ENCODE peak calls at places on chromosomes 5 and 9, in five cellular contexts. One of them, this sample, is unnamed.

GRCh38 chr5:38305148-38305547 is 46.8 kb downstream of the EGFLAM start:
- DNase-seq in Ammon's horn: no peak
- DNase-seq in stimulated activated CD4-positive, alpha-beta T cell treated with anti-CD3 and anti-CD28 coated beads, Interleukin-4, amount 100 ng/mL, for 4 hours: no peak
- DNase-seq in AG10803: no peak
- DNase-seq in left ventricle myocardium inferior: no peak
- DNase-seq in this sample: no peak

GRCh38 chr9:77575785-77576184 is 72.3 kb downstream of the GNA14 start:
- DNase-seq in Ammon's horn: no peak
- DNase-seq in stimulated activated CD4-positive, alpha-beta T cell treated with anti-CD3 and anti-CD28 coated beads, Interleukin-4, amount 100 ng/mL, for 4 hours: no peak
- DNase-seq in AG10803: no peak
- DNase-seq in left ventricle myocardium inferior: no peak
- DNase-seq in this sample: peak; percentile 51

GRCh38 chr5:73596705-73597328 is 29.2 kb upstream of the ARHGEF28 start:
- DNase-seq in Ammon's horn: peak; percentile 7
- DNase-seq in stimulated activated CD4-positive, alpha-beta T cell treated with anti-CD3 and anti-CD28 coated beads, Interleukin-4, amount 100 ng/mL, for 4 hours: no peak
- DNase-seq in AG10803: no peak
- DNase-seq in left ventricle myocardium inferior: no peak
- DNase-seq in this sample: peak; percentile 22

GRCh38 chr9:115058175-115058574 is 59.8 kb downstream of the TNC start:
- DNase-seq in Ammon's horn: no peak
- DNase-seq in stimulated activated CD4-positive, alpha-beta T cell treated with anti-CD3 and anti-CD28 coated beads, Interleukin-4, amount 100 ng/mL, for 4 hours: no peak
- DNase-seq in AG10803: no peak
- DNase-seq in left ventricle myocardium inferior: no peak
- DNase-seq in this sample: no peak

GRCh38 chr9:35116539-35116897 is 856 bp upstream of the ATOSB start:
- DNase-seq in Ammon's horn: no peak
- DNase-seq in stimulated activated CD4-positive, alpha-beta T cell treated with anti-CD3 and anti-CD28 coated beads, Interleukin-4, amount 100 ng/mL, for 4 hours: no peak
- DNase-seq in AG10803: no peak
- DNase-seq in left ventricle myocardium inferior: no peak
- DNase-seq in this sample: no peak

GRCh38 chr5:178365501-178366440 is 133.2 kb upstream of the PHYKPL start:
- DNase-seq in Ammon's horn: no peak
- DNase-seq in stimulated activated CD4-positive, alpha-beta T cell treated with anti-CD3 and anti-CD28 coated beads, Interleukin-4, amount 100 ng/mL, for 4 hours: no peak
- DNase-seq in AG10803: no peak
- DNase-seq in left ventricle myocardium inferior: no peak
- DNase-seq in this sample: no peak

GRCh38 chr9:94675008-94675841 is 35.9 kb upstream of the FBP1 start:
- DNase-seq in Ammon's horn: no peak
- DNase-seq in stimulated activated CD4-positive, alpha-beta T cell treated with anti-CD3 and anti-CD28 coated beads, Interleukin-4, amount 100 ng/mL, for 4 hours: no peak
- DNase-seq in AG10803: peak; percentile 95
- DNase-seq in left ventricle myocardium inferior: no peak
- DNase-seq in this sample: peak; percentile 74

GRCh38 chr9:94623253-94623652 is 16.1 kb downstream of the FBP1 start:
- DNase-seq in Ammon's horn: no peak
- DNase-seq in stimulated activated CD4-positive, alpha-beta T cell treated with anti-CD3 and anti-CD28 coated beads, Interleukin-4, amount 100 ng/mL, for 4 hours: no peak
- DNase-seq in AG10803: peak; percentile 16
- DNase-seq in left ventricle myocardium inferior: no peak
- DNase-seq in this sample: peak; percentile 32

GRCh38 chr5:72209515-72210115 is 102.3 kb downstream of the MAP1B start:
- DNase-seq in Ammon's horn: peak; percentile 57
- DNase-seq in stimulated activated CD4-positive, alpha-beta T cell treated with anti-CD3 and anti-CD28 coated beads, Interleukin-4, amount 100 ng/mL, for 4 hours: no peak
- DNase-seq in AG10803: peak; percentile 27
- DNase-seq in left ventricle myocardium inferior: no peak
- DNase-seq in this sample: no peak

GRCh38 chr5:35938518-35939227 is at the start of gene CAPSL:
- DNase-seq in Ammon's horn: peak; percentile 74
- DNase-seq in stimulated activated CD4-positive, alpha-beta T cell treated with anti-CD3 and anti-CD28 coated beads, Interleukin-4, amount 100 ng/mL, for 4 hours: no peak
- DNase-seq in AG10803: peak; percentile 61
- DNase-seq in left ventricle myocardium inferior: no peak
- DNase-seq in this sample: peak; percentile 54

GRCh38 chr9:85427749-85428148 is 314.0 kb downstream of the AGTPBP1 start:
- DNase-seq in Ammon's horn: no peak
- DNase-seq in stimulated activated CD4-positive, alpha-beta T cell treated with anti-CD3 and anti-CD28 coated beads, Interleukin-4, amount 100 ng/mL, for 4 hours: no peak
- DNase-seq in AG10803: no peak
- DNase-seq in left ventricle myocardium inferior: no peak
- DNase-seq in this sample: no peak

GRCh38 chr5:100448250-100448649 is 86.9 kb upstream of the FAM174A start:
- DNase-seq in Ammon's horn: peak; percentile 8
- DNase-seq in stimulated activated CD4-positive, alpha-beta T cell treated with anti-CD3 and anti-CD28 coated beads, Interleukin-4, amount 100 ng/mL, for 4 hours: no peak
- DNase-seq in AG10803: no peak
- DNase-seq in left ventricle myocardium inferior: no peak
- DNase-seq in this sample: no peak

GRCh38 chr9:91176426-91176825 is 185.3 kb downstream of the AUH start:
- DNase-seq in Ammon's horn: no peak
- DNase-seq in stimulated activated CD4-positive, alpha-beta T cell treated with anti-CD3 and anti-CD28 coated beads, Interleukin-4, amount 100 ng/mL, for 4 hours: no peak
- DNase-seq in AG10803: no peak
- DNase-seq in left ventricle myocardium inferior: no peak
- DNase-seq in this sample: no peak

GRCh38 chr5:10400411-10400810 is 41.3 kb upstream of the ROPN1L start:
- DNase-seq in Ammon's horn: peak; percentile 46
- DNase-seq in stimulated activated CD4-positive, alpha-beta T cell treated with anti-CD3 and anti-CD28 coated beads, Interleukin-4, amount 100 ng/mL, for 4 hours: no peak
- DNase-seq in AG10803: no peak
- DNase-seq in left ventricle myocardium inferior: no peak
- DNase-seq in this sample: no peak

GRCh38 chr5:116379306-116379705 is 195.3 kb downstream of the SEMA6A start:
- DNase-seq in Ammon's horn: no peak
- DNase-seq in stimulated activated CD4-positive, alpha-beta T cell treated with anti-CD3 and anti-CD28 coated beads, Interleukin-4, amount 100 ng/mL, for 4 hours: no peak
- DNase-seq in AG10803: no peak
- DNase-seq in left ventricle myocardium inferior: no peak
- DNase-seq in this sample: no peak

GRCh38 chr5:16926417-16926816 is 9.7 kb downstream of the MYO10 start:
- DNase-seq in Ammon's horn: no peak
- DNase-seq in stimulated activated CD4-positive, alpha-beta T cell treated with anti-CD3 and anti-CD28 coated beads, Interleukin-4, amount 100 ng/mL, for 4 hours: no peak
- DNase-seq in AG10803: no peak
- DNase-seq in left ventricle myocardium inferior: no peak
- DNase-seq in this sample: no peak

GRCh38 chr9:18438300-18438925 is 35.5 kb upstream of the ADAMTSL1 start:
- DNase-seq in Ammon's horn: peak; percentile 62
- DNase-seq in stimulated activated CD4-positive, alpha-beta T cell treated with anti-CD3 and anti-CD28 coated beads, Interleukin-4, amount 100 ng/mL, for 4 hours: no peak
- DNase-seq in AG10803: no peak
- DNase-seq in left ventricle myocardium inferior: peak; percentile 38
- DNase-seq in this sample: peak; percentile 80

GRCh38 chr9:92724528-92725265 is 39.9 kb downstream of the BICD2 start:
- DNase-seq in Ammon's horn: no peak
- DNase-seq in stimulated activated CD4-positive, alpha-beta T cell treated with anti-CD3 and anti-CD28 coated beads, Interleukin-4, amount 100 ng/mL, for 4 hours: no peak
- DNase-seq in AG10803: no peak
- DNase-seq in left ventricle myocardium inferior: no peak
- DNase-seq in this sample: no peak

GRCh38 chr9:126419475-126419874 is 92.8 kb downstream of the MVB12B start:
- DNase-seq in Ammon's horn: no peak
- DNase-seq in stimulated activated CD4-positive, alpha-beta T cell treated with anti-CD3 and anti-CD28 coated beads, Interleukin-4, amount 100 ng/mL, for 4 hours: no peak
- DNase-seq in AG10803: no peak
- DNase-seq in left ventricle myocardium inferior: peak; percentile 37
- DNase-seq in this sample: no peak

GRCh38 chr9:83013261-83013610 is 49.7 kb downstream of the RASEF start:
- DNase-seq in Ammon's horn: no peak
- DNase-seq in stimulated activated CD4-positive, alpha-beta T cell treated with anti-CD3 and anti-CD28 coated beads, Interleukin-4, amount 100 ng/mL, for 4 hours: no peak
- DNase-seq in AG10803: peak; percentile 47
- DNase-seq in left ventricle myocardium inferior: no peak
- DNase-seq in this sample: no peak

GRCh38 chr5:90830058-90830457 is 271.5 kb downstream of the ADGRV1 start:
- DNase-seq in Ammon's horn: no peak
- DNase-seq in stimulated activated CD4-positive, alpha-beta T cell treated with anti-CD3 and anti-CD28 coated beads, Interleukin-4, amount 100 ng/mL, for 4 hours: no peak
- DNase-seq in AG10803: no peak
- DNase-seq in left ventricle myocardium inferior: no peak
- DNase-seq in this sample: no peak

GRCh38 chr9:133728856-133729645 is 9.1 kb downstream of the SARDH start:
- DNase-seq in Ammon's horn: no peak
- DNase-seq in stimulated activated CD4-positive, alpha-beta T cell treated with anti-CD3 and anti-CD28 coated beads, Interleukin-4, amount 100 ng/mL, for 4 hours: no peak
- DNase-seq in AG10803: no peak
- DNase-seq in left ventricle myocardium inferior: no peak
- DNase-seq in this sample: no peak

GRCh38 chr9:36146666-36147065 is 10.1 kb downstream of the GLIPR2 start:
- DNase-seq in Ammon's horn: no peak
- DNase-seq in stimulated activated CD4-positive, alpha-beta T cell treated with anti-CD3 and anti-CD28 coated beads, Interleukin-4, amount 100 ng/mL, for 4 hours: no peak
- DNase-seq in AG10803: no peak
- DNase-seq in left ventricle myocardium inferior: no peak
- DNase-seq in this sample: no peak

GRCh38 chr5:41962491-41962890 is 37.4 kb downstream of the FBXO4 start:
- DNase-seq in Ammon's horn: no peak
- DNase-seq in stimulated activated CD4-positive, alpha-beta T cell treated with anti-CD3 and anti-CD28 coated beads, Interleukin-4, amount 100 ng/mL, for 4 hours: no peak
- DNase-seq in AG10803: no peak
- DNase-seq in left ventricle myocardium inferior: no peak
- DNase-seq in this sample: no peak

GRCh38 chr5:176535101-176535654 is 2.0 kb downstream of the RNF44 start:
- DNase-seq in Ammon's horn: peak; percentile 59
- DNase-seq in stimulated activated CD4-positive, alpha-beta T cell treated with anti-CD3 and anti-CD28 coated beads, Interleukin-4, amount 100 ng/mL, for 4 hours: no peak
- DNase-seq in AG10803: peak; percentile 23
- DNase-seq in left ventricle myocardium inferior: no peak
- DNase-seq in this sample: no peak

GRCh38 chr5:132025403-132025971 is 14.0 kb upstream of the ACSL6 start:
- DNase-seq in Ammon's horn: no peak
- DNase-seq in stimulated activated CD4-positive, alpha-beta T cell treated with anti-CD3 and anti-CD28 coated beads, Interleukin-4, amount 100 ng/mL, for 4 hours: no peak
- DNase-seq in AG10803: no peak
- DNase-seq in left ventricle myocardium inferior: no peak
- DNase-seq in this sample: no peak

GRCh38 chr5:180802325-180803180 is at the start of gene MGAT1:
- DNase-seq in Ammon's horn: peak; percentile 78
- DNase-seq in stimulated activated CD4-positive, alpha-beta T cell treated with anti-CD3 and anti-CD28 coated beads, Interleukin-4, amount 100 ng/mL, for 4 hours: peak; percentile 89
- DNase-seq in AG10803: peak; percentile 88
- DNase-seq in left ventricle myocardium inferior: peak; percentile 92
- DNase-seq in this sample: peak; percentile 97

GRCh38 chr5:106127341-106127781 is 1543.4 kb downstream of the EFNA5 start:
- DNase-seq in Ammon's horn: no peak
- DNase-seq in stimulated activated CD4-positive, alpha-beta T cell treated with anti-CD3 and anti-CD28 coated beads, Interleukin-4, amount 100 ng/mL, for 4 hours: no peak
- DNase-seq in AG10803: no peak
- DNase-seq in left ventricle myocardium inferior: no peak
- DNase-seq in this sample: no peak

GRCh38 chr5:158780656-158781237 is 319.0 kb downstream of the EBF1 start:
- DNase-seq in Ammon's horn: no peak
- DNase-seq in stimulated activated CD4-positive, alpha-beta T cell treated with anti-CD3 and anti-CD28 coated beads, Interleukin-4, amount 100 ng/mL, for 4 hours: no peak
- DNase-seq in AG10803: no peak
- DNase-seq in left ventricle myocardium inferior: no peak
- DNase-seq in this sample: no peak

GRCh38 chr5:66881475-66882161 is 285.4 kb downstream of the MAST4 start:
- DNase-seq in Ammon's horn: no peak
- DNase-seq in stimulated activated CD4-positive, alpha-beta T cell treated with anti-CD3 and anti-CD28 coated beads, Interleukin-4, amount 100 ng/mL, for 4 hours: no peak
- DNase-seq in AG10803: no peak
- DNase-seq in left ventricle myocardium inferior: no peak
- DNase-seq in this sample: peak; percentile 13

GRCh38 chr9:114246558-114246957 is 76.3 kb upstream of the ORM1 start:
- DNase-seq in Ammon's horn: no peak
- DNase-seq in stimulated activated CD4-positive, alpha-beta T cell treated with anti-CD3 and anti-CD28 coated beads, Interleukin-4, amount 100 ng/mL, for 4 hours: no peak
- DNase-seq in AG10803: peak; percentile 91
- DNase-seq in left ventricle myocardium inferior: no peak
- DNase-seq in this sample: no peak

GRCh38 chr5:180599981-180600553 is 8.8 kb upstream of the SCGB3A1 start:
- DNase-seq in Ammon's horn: no peak
- DNase-seq in stimulated activated CD4-positive, alpha-beta T cell treated with anti-CD3 and anti-CD28 coated beads, Interleukin-4, amount 100 ng/mL, for 4 hours: no peak
- DNase-seq in AG10803: no peak
- DNase-seq in left ventricle myocardium inferior: no peak
- DNase-seq in this sample: no peak

GRCh38 chr9:137540536-137540935 is 9.7 kb downstream of the PNPLA7 start:
- DNase-seq in Ammon's horn: no peak
- DNase-seq in stimulated activated CD4-positive, alpha-beta T cell treated with anti-CD3 and anti-CD28 coated beads, Interleukin-4, amount 100 ng/mL, for 4 hours: no peak
- DNase-seq in AG10803: no peak
- DNase-seq in left ventricle myocardium inferior: no peak
- DNase-seq in this sample: no peak

GRCh38 chr9:118170032-118170955 is 466.1 kb downstream of the TLR4 start:
- DNase-seq in Ammon's horn: peak; percentile 92
- DNase-seq in stimulated activated CD4-positive, alpha-beta T cell treated with anti-CD3 and anti-CD28 coated beads, Interleukin-4, amount 100 ng/mL, for 4 hours: no peak
- DNase-seq in AG10803: peak; percentile 45
- DNase-seq in left ventricle myocardium inferior: no peak
- DNase-seq in this sample: peak; percentile 20

GRCh38 chr5:171534009-171534895 is 114.8 kb downstream of the FGF18 start:
- DNase-seq in Ammon's horn: no peak
- DNase-seq in stimulated activated CD4-positive, alpha-beta T cell treated with anti-CD3 and anti-CD28 coated beads, Interleukin-4, amount 100 ng/mL, for 4 hours: no peak
- DNase-seq in AG10803: no peak
- DNase-seq in left ventricle myocardium inferior: no peak
- DNase-seq in this sample: no peak

GRCh38 chr5:122295138-122295537 is 16.9 kb upstream of the SNCAIP start:
- DNase-seq in Ammon's horn: no peak
- DNase-seq in stimulated activated CD4-positive, alpha-beta T cell treated with anti-CD3 and anti-CD28 coated beads, Interleukin-4, amount 100 ng/mL, for 4 hours: no peak
- DNase-seq in AG10803: no peak
- DNase-seq in left ventricle myocardium inferior: no peak
- DNase-seq in this sample: no peak

GRCh38 chr5:5018560-5018935 is 121.6 kb upstream of the ADAMTS16 start:
- DNase-seq in Ammon's horn: no peak
- DNase-seq in stimulated activated CD4-positive, alpha-beta T cell treated with anti-CD3 and anti-CD28 coated beads, Interleukin-4, amount 100 ng/mL, for 4 hours: no peak
- DNase-seq in AG10803: peak; percentile 84
- DNase-seq in left ventricle myocardium inferior: no peak
- DNase-seq in this sample: no peak

GRCh38 chr9:137502008-137502913 is 43.1 kb upstream of the NSMF start:
- DNase-seq in Ammon's horn: no peak
- DNase-seq in stimulated activated CD4-positive, alpha-beta T cell treated with anti-CD3 and anti-CD28 coated beads, Interleukin-4, amount 100 ng/mL, for 4 hours: no peak
- DNase-seq in AG10803: no peak
- DNase-seq in left ventricle myocardium inferior: no peak
- DNase-seq in this sample: no peak

GRCh38 chr9:78243130-78243529 is 7.3 kb downstream of the CEP78 start:
- DNase-seq in Ammon's horn: no peak
- DNase-seq in stimulated activated CD4-positive, alpha-beta T cell treated with anti-CD3 and anti-CD28 coated beads, Interleukin-4, amount 100 ng/mL, for 4 hours: no peak
- DNase-seq in AG10803: no peak
- DNase-seq in left ventricle myocardium inferior: no peak
- DNase-seq in this sample: no peak

GRCh38 chr9:38074441-38074943 is 5.5 kb upstream of the SHB start:
- DNase-seq in Ammon's horn: no peak
- DNase-seq in stimulated activated CD4-positive, alpha-beta T cell treated with anti-CD3 and anti-CD28 coated beads, Interleukin-4, amount 100 ng/mL, for 4 hours: no peak
- DNase-seq in AG10803: peak; percentile 72
- DNase-seq in left ventricle myocardium inferior: no peak
- DNase-seq in this sample: no peak